ENCODE peak calls at places on chromosomes 16 and 17, in seven cellular contexts. P is neuronal stem cell, D is IMR-90, L is H9, V is mesendoderm, H is mesenchymal stem cell, F is H1. R is an unnamed sample.

GRCh38 chr16:30382398-30383015 is at the start of gene SEPTIN1:
- DNase-seq in P (no peak), F (no peak), D (no peak), V (no peak), L (no peak), H (no peak), R (no peak)

GRCh38 chr17:15351925-15352324 is 10.5 kb upstream of the TEKT3 start:
- DNase-seq in D (peak), P (no peak), H (peak), L (no peak), V (no peak), F (no peak), R (peak)

GRCh38 chr17:17810374-17811248 is 26.2 kb downstream of the SREBF1 start:
- DNase-seq in F (no peak), V (peak), H (peak), D (no peak), L (peak), P (no peak), R (peak)

GRCh38 chr17:6786618-6787017 is 10.6 kb downstream of the FBXO39 start:
- DNase-seq in F (no peak), V (no peak), L (no peak), P (no peak), D (peak), H (no peak), R (no peak)

GRCh38 chr16:11349599-11350276 is 4.5 kb downstream of the RMI2 start:
- DNase-seq in D (peak), V (no peak), H (peak), P (no peak), F (no peak), L (no peak), R (no peak)

GRCh38 chr16:74213372-74213771 is 83.2 kb upstream of the PSMD7 start:
- DNase-seq in H (no peak), V (no peak), P (no peak), F (no peak), D (no peak), L (no peak), R (no peak)

GRCh38 chr16:88469615-88470395 is 16.7 kb downstream of the ZFPM1 start:
- DNase-seq in V (no peak), F (no peak), L (no peak), H (no peak), D (no peak), P (no peak), R (no peak)

GRCh38 chr16:83538707-83539106 is 269.1 kb upstream of the HSBP1 start:
- DNase-seq in P (no peak), H (no peak), D (no peak), L (no peak), V (no peak), F (no peak), R (no peak)

GRCh38 chr16:12971216-12971615 is 69.8 kb downstream of the SHISA9 start:
- DNase-seq in H (no peak), F (peak), V (peak), P (no peak), L (no peak), D (no peak), R (no peak)

GRCh38 chr17:37614391-37614790 is 5.2 kb upstream of the SYNRG start:
- DNase-seq in V (no peak), D (peak), L (no peak), P (no peak), H (peak), F (no peak), R (peak)

GRCh38 chr16:78150233-78150632 is 50.8 kb downstream of the WWOX start:
- DNase-seq in D (no peak), P (no peak), V (no peak), L (no peak), H (no peak), F (no peak), R (no peak)
- H3K9ac ChIP-seq in D (no peak), P (no peak), V (no peak), L (no peak), H (no peak), F (no peak), R (no peak)

DNA sequence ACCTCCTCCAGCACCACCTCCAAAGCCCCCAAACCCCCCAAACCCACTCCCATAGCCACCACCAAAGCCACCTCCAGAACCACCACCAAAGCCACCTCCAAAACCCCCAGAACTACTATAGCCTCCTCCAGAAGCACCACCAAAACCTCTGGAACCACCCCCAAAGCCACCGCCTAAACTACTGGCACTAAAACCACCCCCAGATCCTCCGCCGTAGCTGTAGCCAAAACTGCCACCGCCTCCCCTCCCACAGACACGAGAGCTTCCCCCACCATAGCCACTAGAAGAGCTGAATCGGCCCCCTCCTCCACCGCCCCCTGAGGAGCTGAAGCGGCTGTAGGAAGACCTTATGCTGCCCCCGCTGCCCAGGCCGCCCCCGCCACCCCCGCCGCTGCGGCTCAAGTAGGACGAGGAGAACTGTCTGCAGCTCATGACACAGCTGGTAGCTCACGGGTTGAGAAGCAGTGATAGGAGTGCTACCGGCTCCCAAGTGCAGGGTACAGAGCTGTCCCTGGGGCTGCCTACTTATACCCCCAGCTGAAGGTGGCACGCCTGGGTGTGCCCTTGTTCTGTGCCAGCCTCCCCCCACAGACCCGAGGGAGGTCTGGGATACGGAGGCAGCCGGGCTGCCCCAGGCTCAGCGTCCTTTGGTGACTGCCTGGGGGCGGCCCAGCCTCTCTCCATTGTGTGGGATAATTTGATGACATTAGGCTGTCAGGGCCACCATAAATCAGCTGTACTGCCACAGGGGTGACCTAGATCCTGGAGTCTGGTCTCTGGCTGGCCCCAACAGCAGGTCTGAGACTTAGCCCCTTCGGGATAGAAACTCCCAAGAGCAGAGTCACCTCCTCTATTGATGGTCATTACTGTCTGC is at the start of gene KRT9:
- DNase-seq in L (no peak), V (no peak), D (no peak), F (no peak), H (no peak), P (no peak), R (no peak)
- H2AK5ac ChIP-seq in L (no peak), V (no peak), D (no peak), F (no peak), H (no peak), P (no peak), R (no peak)

DNA sequence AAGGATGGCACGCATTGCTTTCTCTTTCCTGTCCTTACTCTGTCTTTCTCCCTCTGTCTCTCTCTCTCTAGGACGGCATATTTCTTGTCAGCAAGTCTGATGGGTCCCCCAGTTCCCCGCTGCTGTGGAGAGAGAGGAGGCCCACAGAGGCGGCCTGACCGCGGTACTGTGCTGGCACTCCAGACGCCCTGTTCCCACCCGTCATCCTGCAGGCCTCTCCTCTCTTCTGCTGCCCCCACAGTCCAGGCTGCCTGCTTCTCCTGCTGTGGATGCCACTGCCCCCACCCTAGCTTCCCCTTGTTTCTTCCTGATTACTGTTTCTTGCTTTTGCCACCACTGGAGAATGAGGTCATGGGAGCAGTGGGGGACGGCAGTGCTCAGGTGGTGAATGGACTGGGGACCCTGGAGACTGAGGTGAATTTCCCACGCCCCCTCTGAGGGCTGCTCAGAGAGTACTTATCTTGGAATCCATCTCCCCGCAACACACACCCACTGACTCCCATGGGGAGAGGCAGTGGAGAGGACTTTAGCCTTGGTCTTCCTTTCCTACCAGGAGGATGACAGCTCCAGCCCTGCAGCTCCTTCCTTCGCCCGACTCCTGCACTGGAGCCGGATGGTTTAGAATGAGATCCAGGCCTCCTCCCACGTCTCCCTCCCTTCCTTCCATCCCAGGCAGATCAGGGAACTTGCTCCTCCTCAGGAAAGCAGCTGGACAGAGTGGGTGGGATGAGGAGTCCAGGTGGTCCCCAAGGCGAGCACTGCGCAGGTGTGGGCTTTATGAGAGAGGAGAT is 60.4 kb downstream of the PLXDC1 start:
- DNase-seq in L (no peak), P (no peak), V (no peak), F (no peak), H (no peak), D (no peak), R (no peak)
- H2BK5ac ChIP-seq in L (no peak), P (peak), V (no peak), F (no peak), H (no peak), D (no peak), R (no peak)

DNA sequence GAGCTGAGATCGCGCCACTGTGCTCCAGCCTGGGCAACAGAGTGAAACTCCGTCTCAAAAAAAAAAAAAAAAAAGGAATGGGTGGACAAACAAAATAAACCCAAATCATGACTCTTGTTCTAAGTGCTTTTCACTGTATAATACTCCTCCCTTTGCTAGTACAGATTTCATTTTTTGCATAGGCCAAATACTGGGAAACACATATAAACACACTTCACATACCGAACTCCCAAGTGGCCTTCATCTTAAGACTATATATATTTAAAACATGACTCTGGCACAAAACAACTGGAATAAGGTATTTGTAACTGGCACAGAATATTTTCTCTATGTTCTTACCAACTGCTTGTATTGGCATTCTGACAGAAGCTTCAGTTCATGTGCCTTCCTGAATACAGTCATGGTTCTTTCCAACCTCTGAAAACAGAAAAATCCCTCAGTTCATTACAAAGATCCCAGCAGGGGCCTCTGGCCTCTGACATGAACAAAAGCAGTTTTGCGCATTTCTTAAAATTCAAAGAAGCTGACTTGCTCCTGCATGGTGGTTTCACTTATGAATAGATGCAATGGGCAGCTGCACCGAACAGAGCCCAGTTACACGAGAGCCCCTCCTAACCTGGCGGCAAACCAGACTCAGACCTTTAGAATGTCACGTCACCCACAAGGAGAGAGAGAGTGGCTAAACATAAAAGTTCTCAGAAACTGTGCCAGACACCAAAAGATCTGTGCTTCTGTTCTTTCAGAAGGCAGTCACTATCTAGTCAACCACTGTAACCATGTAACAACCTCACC is 19.1 kb upstream of the COPRS start:
- DNase-seq in D (peak), F (no peak), H (no peak), L (no peak), P (no peak), V (no peak), R (no peak)
- H3K9ac ChIP-seq in D (no peak), F (no peak), H (no peak), L (no peak), P (no peak), V (no peak), R (no peak)

GRCh38 chr17:71765437-71765836 is 355.4 kb upstream of the SOX9 start:
- DNase-seq in V (no peak), F (no peak), P (no peak), D (peak), H (peak), L (no peak), R (no peak)
- H2AK5ac ChIP-seq in V (no peak), F (no peak), P (no peak), D (no peak), H (no peak), L (no peak), R (no peak)

DNA sequence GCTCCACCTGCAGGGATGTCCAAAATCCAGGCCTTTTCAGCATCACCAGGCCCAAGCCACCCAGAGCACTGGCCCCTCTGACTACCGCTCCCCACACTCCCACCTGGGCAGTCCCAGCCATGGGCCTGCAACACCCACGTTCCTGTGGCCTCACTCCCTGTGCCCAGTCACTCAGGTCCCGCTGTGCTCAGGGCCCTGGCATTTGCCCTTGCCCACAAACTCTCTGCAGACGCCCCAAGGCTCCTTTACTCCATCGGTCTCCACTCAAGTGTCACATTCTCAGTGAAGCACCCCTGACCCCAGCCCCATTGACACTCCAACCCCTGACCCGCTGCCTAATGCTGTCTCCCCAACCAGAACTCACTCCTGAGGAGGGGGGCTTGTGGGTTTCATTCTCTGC is 23.6 kb downstream of the MPG start:
- DNase-seq in P (no peak), F (no peak), V (no peak), D (no peak), L (no peak), H (no peak), R (no peak)
- H2BK5ac ChIP-seq in P (no peak), F (no peak), V (no peak), D (no peak), L (no peak), H (no peak), R (no peak)

DNA sequence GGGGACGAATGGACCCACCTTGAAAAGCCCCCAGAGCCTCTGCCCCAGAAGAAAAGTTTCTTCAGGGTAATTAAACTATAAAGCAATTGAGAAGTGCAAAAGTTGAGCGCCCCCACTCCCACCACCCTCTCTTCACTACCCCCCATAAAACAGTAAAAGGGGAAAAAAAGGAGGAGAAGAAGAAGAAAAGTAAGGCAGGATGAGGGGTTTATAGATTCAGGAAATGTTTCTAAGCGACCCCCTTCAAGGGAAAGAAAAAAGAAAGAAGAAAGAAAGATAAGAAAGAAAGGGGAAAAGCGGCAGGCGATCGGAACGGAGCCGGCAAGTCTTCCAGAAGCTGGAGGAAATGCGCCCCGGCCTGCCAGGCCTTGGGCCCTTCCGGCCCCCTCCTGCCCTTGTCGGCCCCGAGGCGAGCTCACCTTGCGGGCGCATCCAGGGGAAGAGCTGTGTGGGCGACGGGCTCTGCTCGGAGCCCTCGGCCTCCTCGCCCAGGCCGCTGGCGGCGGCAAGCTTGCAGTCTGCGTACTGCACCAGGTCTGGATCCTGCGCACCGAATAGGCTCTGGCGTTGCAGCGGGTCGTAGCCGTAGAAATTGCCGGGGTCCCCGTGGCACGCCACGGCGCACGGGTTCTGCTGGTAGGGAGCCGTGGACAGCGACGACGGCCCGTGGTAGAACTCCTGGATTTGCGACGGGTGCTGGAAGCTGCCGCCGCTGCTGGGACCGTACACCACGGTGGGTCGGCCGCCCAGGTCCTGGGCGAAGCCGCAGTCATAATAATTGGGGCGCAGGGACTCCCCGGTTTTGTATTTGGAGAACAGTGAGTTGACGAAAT is 1.0 kb downstream of the HOXB8 start:
- DNase-seq in H (peak), D (peak), L (peak), P (no peak), F (no peak), V (peak), R (no peak)
- H3K9ac ChIP-seq in H (peak), D (peak), L (no peak), P (no peak), F (no peak), V (peak), R (no peak)